ENCODE peak calls at places on chromosome 4, in six cellular contexts. D, C, K, W, E and H are unnamed samples.

GRCh38 chr4:18756661-18757060 is 735.1 kb upstream of the LCORL start:
- DNase-seq in K (no peak), C (no peak), W (no peak), E (no peak), D (no peak), H (no peak)

GRCh38 chr4:83855044-83855443 is 319.1 kb downstream of the GPAT3 start:
- DNase-seq in K (peak; percentile 98), E (peak; percentile 47), W (no peak), D (no peak), C (no peak), H (no peak)

GRCh38 chr4:95013236-95013635 is 255.5 kb downstream of the BMPR1B start:
- DNase-seq in E (no peak), K (no peak), W (no peak), D (no peak), C (no peak), H (no peak)

GRCh38 chr4:105227054-105227453 is 80.4 kb downstream of the TET2 start:
- DNase-seq in W (no peak), C (no peak), K (no peak), E (no peak), D (no peak), H (no peak)

GRCh38 chr4:56465599-56466295 is 1.7 kb upstream of the SRP72 start:
- DNase-seq in W (no peak), K (peak; percentile 48), E (no peak), D (no peak), C (no peak), H (no peak)

GRCh38 chr4:170931326-170931725 is 841.6 kb upstream of the AADAT start:
- DNase-seq in D (no peak), C (no peak), E (no peak), K (no peak), W (no peak), H (no peak)

GRCh38 chr4:125322363-125322730 is 7.6 kb downstream of the FAT4 start:
- DNase-seq in K (peak; percentile 35), C (no peak), E (no peak), W (peak; percentile 6), D (no peak), H (no peak)

GRCh38 chr4:150104401-150105027 is 26.3 kb downstream of the DCLK2 start:
- DNase-seq in C (no peak), E (no peak), W (no peak), D (no peak), K (no peak), H (no peak)

GRCh38 chr4:4995866-4996265 is 23.4 kb downstream of the CYTL1 start:
- DNase-seq in C (no peak), E (no peak), D (no peak), K (no peak), W (no peak), H (no peak)

GRCh38 chr4:15333692-15334633 is 93.9 kb upstream of the C1QTNF7 start:
- DNase-seq in E (no peak), C (no peak), D (no peak), W (no peak), K (no peak), H (no peak)

GRCh38 chr4:39348371-39349265 is 17.5 kb downstream of the RFC1 start:
- DNase-seq in E (no peak), D (no peak), W (no peak), C (no peak), K (peak; percentile 56), H (no peak)

GRCh38 chr4:107423677-107424405 is 296.2 kb downstream of the PAPSS1 start:
- DNase-seq in E (no peak), W (no peak), D (no peak), C (no peak), K (no peak), H (no peak)

GRCh38 chr4:54676062-54676461 is 18.3 kb downstream of the KIT start:
- DNase-seq in E (no peak), K (no peak), C (no peak), W (no peak), D (no peak), H (no peak)

GRCh38 chr4:28267166-28267565 is 1406.5 kb downstream of the STIM2 start:
- DNase-seq in E (no peak), C (no peak), K (peak; percentile 44), W (no peak), D (no peak), H (no peak)

GRCh38 chr4:183393446-183393845 is 51.0 kb upstream of the CDKN2AIP start:
- DNase-seq in D (no peak), C (no peak), W (no peak), E (no peak), K (no peak), H (no peak)

GRCh38 chr4:183397741-183398297 is 46.6 kb upstream of the CDKN2AIP start:
- DNase-seq in D (no peak), C (no peak), E (no peak), W (no peak), K (no peak), H (no peak)

GRCh38 chr4:183394166-183394951 is 50.1 kb upstream of the CDKN2AIP start:
- DNase-seq in E (no peak), C (no peak), D (no peak), K (no peak), W (no peak), H (no peak)

GRCh38 chr4:183396187-183396738 is 48.2 kb upstream of the CDKN2AIP start:
- DNase-seq in E (no peak), D (no peak), W (no peak), C (no peak), K (peak; percentile 18), H (no peak)

DNA sequence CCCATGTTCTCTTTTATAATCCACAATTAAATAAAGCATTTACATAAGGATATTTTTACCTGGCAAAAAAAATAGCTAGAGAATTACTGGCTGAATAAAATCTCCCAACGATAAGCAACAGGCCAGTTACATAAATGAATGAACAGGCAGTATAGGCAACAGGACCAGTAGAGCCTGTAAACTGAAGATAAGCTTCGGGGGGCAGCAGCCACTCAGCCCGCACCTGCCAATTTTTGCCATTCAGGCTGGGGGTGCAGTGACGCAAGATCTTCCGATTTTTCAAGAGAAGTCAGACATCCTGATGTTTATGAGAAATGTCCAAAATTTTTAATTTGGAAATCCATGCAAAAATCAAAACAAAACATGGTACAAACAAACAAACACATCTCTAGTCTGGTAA is 49.0 kb upstream of the CDKN2AIP start:
- DNase-seq in W (no peak), C (no peak), E (no peak), K (no peak), D (no peak), H (no peak)
- TF ChIP-seq POLR2A in W (no peak), C (no peak), E (no peak), K (no peak), D (no peak), H (no peak)

GRCh38 chr4:185421366-185422124 is 4.2 kb downstream of the UFSP2 start:
- DNase-seq in E (no peak), C (no peak), W (no peak), D (no peak), K (peak; percentile 68), H (no peak)

GRCh38 chr4:185424905-185425599 is 712 bp downstream of the UFSP2 start:
- DNase-seq in D (no peak), W (no peak), K (peak; percentile 36), C (no peak), E (no peak), H (no peak)

GRCh38 chr4:185425600-185426352 is at the start of gene UFSP2:
- DNase-seq in D (peak; percentile 77), K (peak; percentile 88), C (peak; percentile 97), E (peak; percentile 70), W (peak; percentile 72), H (peak; percentile 92)

GRCh38 chr4:185429660-185430059 is 3.9 kb upstream of the UFSP2 start:
- DNase-seq in D (no peak), C (no peak), E (no peak), W (no peak), K (no peak), H (no peak)

DNA sequence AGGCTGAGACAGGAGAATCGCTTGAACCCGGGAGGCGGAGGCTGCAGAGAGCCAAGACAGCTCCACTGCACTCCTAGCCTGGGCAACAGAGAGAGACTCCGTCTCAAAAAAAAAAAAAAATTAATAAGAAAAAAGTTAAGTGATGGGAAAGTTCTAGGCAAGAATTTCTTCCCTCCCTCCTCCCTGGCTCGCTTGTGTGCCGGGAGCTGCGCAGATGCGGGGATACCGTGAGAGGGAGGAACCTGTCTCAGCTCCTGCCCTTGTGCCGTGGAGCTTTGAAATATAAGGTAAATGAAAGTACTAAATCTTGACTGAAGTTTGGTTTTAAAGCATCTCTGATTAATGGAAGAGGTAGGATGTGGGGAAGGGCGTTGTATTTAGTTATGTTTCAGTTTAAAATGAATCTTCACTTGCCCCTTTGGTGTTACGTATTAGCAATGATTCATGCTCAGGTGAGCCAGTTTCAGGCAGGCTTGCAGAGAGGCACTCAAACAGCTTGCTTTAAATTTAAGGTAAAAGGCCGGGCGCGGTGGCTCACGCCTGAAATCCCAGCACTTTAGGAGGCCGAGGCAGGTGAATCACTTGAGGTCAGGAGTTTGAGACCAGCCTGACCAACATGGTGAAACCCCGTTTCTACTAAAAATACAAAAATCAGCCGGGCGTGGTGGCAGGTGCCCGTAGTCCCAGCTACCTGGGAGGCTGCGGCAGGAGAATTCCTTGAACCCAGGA is 1.4 kb upstream of the UFSP2 start:
- DNase-seq in E (peak; percentile 0), W (no peak), D (no peak), K (no peak), C (no peak), H (no peak)
- TF ChIP-seq POLR2A in E (no peak), W (no peak), D (no peak), K (no peak), C (no peak), H (no peak)

DNA sequence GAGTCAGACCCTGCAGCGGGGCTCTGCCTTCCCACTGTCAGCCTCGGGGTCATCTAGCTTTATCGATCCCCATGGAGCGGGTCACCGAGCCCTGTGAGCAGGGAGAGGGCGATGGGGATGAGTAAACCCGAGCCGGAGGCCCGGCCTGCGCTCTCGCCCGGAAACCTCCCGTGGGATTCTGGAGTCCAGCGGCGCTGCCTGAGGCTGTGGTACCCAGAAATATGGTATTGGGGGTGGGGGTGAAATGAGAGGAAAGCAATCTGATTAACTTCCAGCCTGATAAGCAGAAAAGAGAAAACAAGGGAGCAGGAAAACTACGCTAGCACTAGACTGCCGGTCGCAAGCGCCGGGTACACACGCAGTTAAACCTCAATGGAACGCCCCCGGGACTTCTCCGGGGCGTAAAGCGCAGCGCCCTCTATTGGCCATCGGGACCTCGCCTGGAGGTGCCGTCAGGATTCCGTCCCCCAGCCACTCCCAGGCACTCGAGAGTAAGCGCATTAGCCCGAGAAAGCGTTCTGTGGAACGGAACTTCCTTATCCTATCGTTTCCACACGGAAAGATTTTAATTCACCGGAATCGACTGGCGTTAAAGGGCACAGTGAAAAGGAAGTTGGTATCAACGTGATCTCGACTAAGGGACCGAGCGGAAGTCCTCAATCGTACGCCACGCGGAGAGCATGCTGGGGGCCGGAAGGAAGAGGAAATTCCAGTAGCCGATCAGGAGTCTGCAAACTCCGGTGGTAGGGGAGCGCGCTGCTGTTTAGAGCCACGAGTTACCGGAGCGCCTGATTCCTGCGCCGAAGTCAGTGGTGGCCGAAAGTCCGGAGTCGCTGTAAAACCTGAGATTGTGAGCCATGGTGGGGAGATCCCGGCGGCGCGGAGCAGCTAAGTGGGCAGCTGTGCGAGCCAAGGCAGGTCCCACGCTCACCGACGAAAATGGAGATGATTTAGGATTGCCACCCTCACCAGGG is at the start of gene UTP3:
- DNase-seq in D (peak; percentile 71), E (peak; percentile 75), C (peak; percentile 97), K (peak; percentile 99), W (peak; percentile 92), H (peak; percentile 97)
- TF ChIP-seq POLR2A in D (peak; percentile 89), E (peak; percentile 63), C (no peak), K (peak; percentile 84), W (peak; percentile 80), H (no peak)

DNA sequence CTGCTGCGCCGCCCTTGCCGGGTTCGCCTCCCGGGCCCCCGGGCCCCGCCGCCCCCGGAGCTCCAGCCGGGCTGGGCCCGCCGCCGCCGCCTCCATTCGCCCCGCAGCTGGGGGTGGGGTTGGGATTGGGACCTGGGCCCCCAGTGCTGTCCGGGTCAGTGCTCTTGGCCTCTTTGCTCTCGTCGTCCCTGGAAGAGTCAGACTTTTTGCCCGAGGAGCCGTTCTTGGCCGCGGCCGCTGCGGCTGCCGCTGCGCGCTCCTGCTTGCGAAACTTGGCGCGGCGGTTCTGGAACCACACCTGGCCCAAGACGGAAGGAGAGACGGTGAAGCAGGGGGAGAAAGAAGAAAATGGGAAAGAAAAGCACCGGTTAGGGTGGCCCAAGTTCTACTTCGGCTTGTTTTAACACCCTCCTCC is 2.5 kb downstream of the PHOX2B start:
- DNase-seq in W (no peak), E (no peak), D (no peak), K (no peak), C (no peak), H (no peak)
- TF ChIP-seq POLR2A in W (no peak), E (no peak), D (no peak), K (no peak), C (no peak), H (no peak)